ENCODE peak calls at places on chromosomes 11 and 22, in six cellular contexts. G is WTC11, L is H1, B is A549, T is K562, A is HepG2. J is an unnamed sample.

GRCh38 chr22:37222440-37222971 is 10.2 kb upstream of the SSTR3 start:
- DNase-seq in B (no peak), G (no peak), L (no peak), A (no peak), T (no peak), J (no peak)

GRCh38 chr11:45285931-45286632 is at the start of gene SYT13:
- DNase-seq in A (no peak), L (peak), G (peak), T (no peak), B (peak), J (no peak)

GRCh38 chr11:80285076-80285790 is 844.4 kb upstream of the TENM4 start:
- DNase-seq in B (no peak), A (no peak), G (no peak), T (no peak), L (no peak), J (no peak)

GRCh38 chr11:15119352-15119751 is 4.6 kb downstream of the INSC start:
- DNase-seq in B (no peak), G (no peak), A (no peak), L (no peak), T (no peak), J (no peak)

GRCh38 chr11:35783803-35784202 is 121.2 kb downstream of the TRIM44 start:
- DNase-seq in T (no peak), B (no peak), G (no peak), A (no peak), L (no peak), J (no peak)

GRCh38 chr22:22384267-22384666 is 124.3 kb downstream of the ZNF280B start:
- DNase-seq in G (no peak), A (no peak), B (no peak), L (no peak), T (no peak), J (no peak)

GRCh38 chr11:130531061-130531460 is 82.6 kb downstream of the ADAMTS15 start:
- DNase-seq in B (no peak), T (no peak), L (no peak), A (no peak), G (no peak), J (no peak)

GRCh38 chr11:72832301-72833082 is 18.3 kb downstream of the ATG16L2 start:
- DNase-seq in B (no peak), L (no peak), A (no peak), T (no peak), G (no peak), J (no peak)

GRCh38 chr11:17479284-17480214 is 2.9 kb upstream of the ABCC8 start:
- DNase-seq in A (no peak), B (peak), L (peak), G (peak), T (peak), J (peak)

GRCh38 chr11:63768232-63769043 is at the start of gene ZFTA:
- DNase-seq in L (no peak), T (peak), A (no peak), G (peak), B (peak), J (peak)

GRCh38 chr22:18996376-18996900 is 60.3 kb upstream of the PRODH start:
- DNase-seq in G (no peak), L (no peak), T (no peak), B (no peak), A (no peak), J (no peak)

GRCh38 chr11:67266424-67267187 is at the start of gene GRK2:
- DNase-seq in T (peak), G (no peak), A (no peak), L (no peak), B (peak), J (no peak)

GRCh38 chr11:62390727-62391126 is 28.1 kb upstream of the SCGB1A1 start:
- DNase-seq in L (no peak), T (no peak), B (no peak), G (no peak), A (no peak), J (no peak)

GRCh38 chr11:86955111-86955673 is at the start of gene FZD4:
- DNase-seq in B (peak), T (peak), L (no peak), A (peak), G (peak), J (peak)

GRCh38 chr22:46622081-46622521 is 1.9 kb downstream of the GRAMD4 start:
- DNase-seq in B (no peak), A (no peak), T (no peak), L (no peak), G (no peak), J (peak)

GRCh38 chr11:94731921-94732601 is 36.1 kb upstream of the AMOTL1 start:
- DNase-seq in G (no peak), B (peak), L (no peak), T (peak), A (no peak), J (peak)

DNA sequence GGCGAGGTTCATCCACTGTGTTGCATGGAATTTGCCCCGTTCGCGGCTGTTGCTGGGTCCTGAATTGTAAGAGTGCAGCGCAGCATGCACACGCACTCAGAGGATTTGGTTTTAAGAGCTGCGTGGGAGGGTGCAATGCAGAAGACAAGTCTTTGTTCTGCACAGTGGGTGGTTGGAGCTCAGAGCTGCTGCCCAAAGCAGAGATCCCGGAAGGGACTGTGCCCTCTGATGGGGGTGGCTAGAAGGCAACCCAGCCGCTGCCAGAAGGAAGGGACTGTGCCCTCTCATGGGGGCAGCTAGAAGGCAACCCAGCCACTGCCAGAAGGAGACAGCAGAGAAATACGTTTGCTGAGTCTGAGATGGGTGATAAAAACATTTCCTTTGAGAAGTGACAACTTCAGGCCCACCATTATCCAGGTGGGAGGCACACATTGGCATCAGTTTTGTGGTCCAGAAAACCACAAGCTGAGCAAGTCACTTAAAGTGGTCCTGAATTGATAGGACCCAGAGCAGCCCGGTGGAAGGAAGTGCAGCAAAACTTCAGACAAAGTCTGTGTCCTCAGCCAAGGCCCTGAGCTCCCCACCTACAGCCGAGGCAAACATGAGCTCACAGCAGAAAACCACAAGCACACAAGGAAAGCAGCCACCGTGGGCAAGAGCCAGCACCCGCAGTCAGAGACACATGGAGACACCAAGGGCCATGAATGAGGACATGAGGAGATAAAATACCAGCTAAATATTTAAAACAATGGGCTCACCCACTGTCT is 4.2 kb downstream of the KRTAP5-6 start:
- DNase-seq in G (no peak), T (no peak), A (no peak), L (no peak), B (no peak), J (no peak)
- TF ChIP-seq JUN in G (no peak), T (no peak), A (no peak), L (no peak), B (no peak), J (no peak)

GRCh38 chr22:23529166-23530103 is 50.7 kb downstream of the IGLL1 start:
- DNase-seq in T (no peak), L (no peak), B (no peak), A (no peak), G (no peak), J (no peak)
- TF ChIP-seq JUN in T (no peak), L (no peak), B (no peak), A (no peak), G (no peak), J (no peak)

GRCh38 chr11:115275045-115275444 is 229.2 kb downstream of the CADM1 start:
- DNase-seq in L (no peak), G (no peak), B (no peak), T (no peak), A (no peak), J (no peak)

GRCh38 chr11:115269193-115269592 is 235.0 kb downstream of the CADM1 start:
- DNase-seq in A (no peak), L (no peak), T (no peak), B (no peak), G (no peak), J (no peak)

GRCh38 chr11:115276182-115276581 is 228.0 kb downstream of the CADM1 start:
- DNase-seq in G (no peak), B (no peak), T (no peak), L (no peak), A (no peak), J (no peak)

GRCh38 chr11:115276799-115277198 is 227.4 kb downstream of the CADM1 start:
- DNase-seq in B (no peak), T (no peak), L (no peak), G (no peak), A (no peak), J (no peak)

GRCh38 chr11:115272925-115273324 is 231.3 kb downstream of the CADM1 start:
- DNase-seq in A (no peak), G (no peak), T (no peak), L (no peak), B (no peak), J (no peak)
- TF ChIP-seq JUN in A (no peak), G (no peak), T (no peak), L (no peak), B (no peak), J (no peak)

GRCh38 chr11:92939305-92939704 is 30.1 kb upstream of the MTNR1B start:
- DNase-seq in B (no peak), T (no peak), L (no peak), A (no peak), G (no peak), J (no peak)

GRCh38 chr11:92946707-92947106 is 22.7 kb upstream of the MTNR1B start:
- DNase-seq in G (no peak), L (no peak), T (no peak), B (no peak), A (no peak), J (no peak)

DNA sequence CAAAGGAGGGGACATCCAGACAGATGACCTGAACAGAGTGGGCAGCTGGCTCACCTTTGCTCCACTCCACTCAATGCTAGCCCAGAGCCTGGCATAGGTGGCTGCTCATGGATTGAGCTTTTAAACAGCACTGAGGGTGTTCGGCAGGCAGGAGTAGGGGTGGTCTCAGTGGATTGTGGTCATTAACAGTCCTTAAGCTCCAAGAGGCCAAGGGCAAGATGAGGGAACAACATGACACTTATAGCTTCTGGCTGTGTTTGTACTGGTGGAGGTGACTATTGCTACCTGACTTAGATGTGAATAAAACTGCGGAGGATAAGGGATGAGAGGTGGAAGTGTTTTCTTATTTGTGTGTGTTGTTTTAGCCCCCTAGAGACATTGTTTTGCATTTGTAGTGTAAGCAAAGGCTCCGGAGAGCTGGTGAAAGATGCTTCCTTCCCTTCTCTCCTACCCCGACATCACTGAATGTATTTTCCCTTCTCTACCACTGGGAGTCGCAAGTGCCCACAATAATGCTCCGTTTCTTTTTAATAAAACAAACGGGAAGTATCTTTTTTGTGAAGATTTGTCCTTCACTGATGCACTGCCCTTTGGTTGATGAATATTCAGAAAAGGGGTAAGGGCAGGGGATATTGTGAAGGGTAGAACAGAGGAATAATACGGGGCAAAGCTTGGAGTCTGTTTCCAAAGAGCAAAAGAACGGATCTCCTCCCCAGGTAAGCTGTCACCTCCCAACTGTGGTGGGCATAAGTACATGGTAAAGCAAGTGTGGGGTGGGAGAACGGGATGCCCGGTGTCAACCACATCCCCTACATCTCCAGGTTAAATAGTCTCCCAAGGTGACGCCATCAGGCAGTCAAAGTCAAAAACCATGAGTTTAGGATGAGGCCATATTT is 27.5 kb upstream of the MTNR1B start:
- DNase-seq in T (peak), B (peak), G (no peak), A (peak), L (no peak), J (peak)
- TF ChIP-seq JUN in T (no peak), B (no peak), G (no peak), A (no peak), L (no peak), J (no peak)

GRCh38 chr22:29080061-29080975 is 7.5 kb downstream of the KREMEN1 start:
- DNase-seq in G (no peak), A (no peak), L (no peak), B (no peak), T (no peak), J (no peak)
- TF ChIP-seq JUN in G (no peak), A (no peak), L (no peak), B (no peak), T (no peak), J (no peak)

GRCh38 chr22:20089977-20090729 is 10.1 kb downstream of the DGCR8 start:
- DNase-seq in G (no peak), B (no peak), T (no peak), A (no peak), L (no peak), J (no peak)

GRCh38 chr22:20089226-20089976 is 9.4 kb downstream of the DGCR8 start:
- DNase-seq in A (no peak), L (no peak), B (no peak), G (no peak), T (no peak), J (no peak)

GRCh38 chr22:20087319-20088262 is 7.5 kb downstream of the DGCR8 start:
- DNase-seq in T (no peak), B (no peak), G (no peak), L (no peak), A (no peak), J (no peak)

GRCh38 chr22:20086763-20087162 is 6.7 kb downstream of the DGCR8 start:
- DNase-seq in T (no peak), B (no peak), G (no peak), A (no peak), L (no peak), J (no peak)

GRCh38 chr22:20088263-20088648 is 8.2 kb downstream of the DGCR8 start:
- DNase-seq in A (no peak), B (no peak), L (no peak), G (no peak), T (no peak), J (no peak)
- TF ChIP-seq JUN in A (no peak), B (no peak), L (no peak), G (no peak), T (no peak), J (no peak)

GRCh38 chr11:108606070-108606469 is 12.5 kb upstream of the EXPH5 start:
- DNase-seq in B (no peak), A (no peak), L (no peak), T (no peak), G (no peak), J (no peak)

GRCh38 chr11:108596701-108597100 is 3.1 kb upstream of the EXPH5 start:
- DNase-seq in T (no peak), A (no peak), B (no peak), L (no peak), G (no peak), J (no peak)

GRCh38 chr11:108599978-108600377 is 6.4 kb upstream of the EXPH5 start:
- DNase-seq in B (no peak), L (no peak), T (no peak), A (no peak), G (no peak), J (no peak)

GRCh38 chr11:108597736-108598355 is 4.3 kb upstream of the EXPH5 start:
- DNase-seq in B (no peak), T (no peak), G (no peak), L (no peak), A (no peak), J (no peak)

DNA sequence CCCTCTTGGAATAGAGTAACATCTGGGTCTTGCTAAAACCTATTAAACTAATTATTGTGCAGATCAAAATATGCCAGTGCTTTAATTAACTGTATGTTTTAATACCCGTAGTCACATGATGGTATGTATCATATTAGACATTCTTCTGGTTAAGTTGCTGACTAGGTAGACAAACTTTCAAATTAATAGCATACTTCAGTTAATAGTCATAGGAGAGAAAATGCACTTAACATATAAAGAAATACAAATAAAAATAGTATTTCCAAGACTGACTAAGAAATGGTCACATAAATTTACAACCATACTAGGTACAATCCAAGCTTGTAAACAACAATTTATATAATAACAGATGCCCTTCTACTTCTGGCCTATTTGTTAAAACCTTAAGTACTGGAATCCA is 7.6 kb upstream of the EXPH5 start:
- DNase-seq in T (no peak), A (no peak), G (no peak), B (no peak), L (no peak), J (no peak)
- TF ChIP-seq JUN in T (no peak), A (no peak), G (no peak), B (no peak), L (no peak), J (no peak)

DNA sequence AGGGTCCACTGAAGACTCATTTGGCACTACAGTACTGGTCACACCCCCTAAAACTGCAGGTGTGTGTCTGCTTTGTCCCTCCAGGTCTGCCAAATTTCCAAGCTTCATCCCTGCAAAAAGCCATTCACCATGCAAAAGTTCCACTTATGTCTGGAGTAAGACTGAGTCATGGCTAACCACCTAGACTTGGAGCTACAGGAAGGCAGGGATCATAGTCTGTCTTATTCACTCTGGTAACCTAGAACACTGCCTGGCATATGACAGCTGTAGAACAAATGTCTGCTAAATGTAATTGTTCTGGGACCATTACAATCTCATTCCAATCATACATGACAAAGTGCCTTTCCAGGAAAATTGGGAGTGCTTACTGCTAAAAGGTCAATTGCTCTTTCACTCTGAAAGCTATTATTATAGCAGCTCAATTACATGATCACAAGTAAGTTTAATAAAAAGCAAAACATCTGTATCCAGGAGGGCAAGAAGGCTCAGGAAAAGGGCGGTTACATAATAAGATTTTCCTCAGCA is 99.1 kb upstream of the CHRM4 start:
- DNase-seq in L (no peak), A (no peak), B (no peak), G (no peak), T (no peak), J (peak)
- TF ChIP-seq JUN in L (no peak), A (no peak), B (no peak), G (no peak), T (no peak), J (no peak)

DNA sequence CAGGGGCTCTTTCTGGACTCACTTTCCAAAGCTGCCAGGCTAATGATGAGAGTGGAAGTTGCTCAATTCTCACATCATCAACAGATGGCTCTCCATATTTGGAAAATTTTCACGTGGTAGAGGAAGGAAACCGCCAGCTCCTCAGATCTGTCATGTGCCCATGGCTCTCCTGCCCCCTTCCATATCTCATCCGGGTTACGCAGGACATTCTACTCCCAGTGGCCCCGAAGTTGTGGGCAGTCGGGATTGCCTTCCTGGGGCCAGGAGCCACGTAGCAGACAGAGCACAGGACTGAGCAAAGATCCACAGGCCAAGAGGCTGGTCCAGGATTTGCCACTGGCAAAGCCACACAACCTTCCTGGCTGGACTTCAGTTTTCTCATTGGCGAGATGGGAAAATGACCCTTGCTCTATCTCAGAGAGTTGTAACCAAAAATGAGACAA is 38.8 kb downstream of the RPUSD4 start:
- DNase-seq in A (no peak), B (no peak), G (no peak), L (no peak), T (no peak), J (no peak)
- TF ChIP-seq JUN in A (no peak), B (no peak), G (no peak), L (no peak), T (no peak), J (no peak)

GRCh38 chr22:39383841-39384625 is 15.5 kb upstream of the TAB1 start:
- DNase-seq in A (no peak), L (no peak), T (no peak), B (no peak), G (no peak), J (no peak)
- TF ChIP-seq JUN in A (no peak), L (no peak), T (no peak), B (no peak), G (no peak), J (no peak)